ENCODE peak calls at places on chromosomes 12 and 14, in eight cellular contexts. N is fibroblast of the aortic adventitia, V is tibial nerve, P is endodermal cell, T is IMR-90, R is activated B cell treated with CpG ODN at 0.5 μM for 24 hours, X is GM12865, I is left ventricle myocardium inferior. D is an unnamed sample.
A peak's percentile ranks its signal among the peaks of the same experiment; 100 is the strongest.

GRCh38 chr12:132275110-132275531 is 54.3 kb downstream of the GALNT9 start:
- DNase-seq in N (peak; percentile 34), V (no peak), P (peak; percentile 97), T (peak; percentile 20), R (no peak), X (no peak), I (no peak), D (peak; percentile 80)

GRCh38 chr14:55097894-55098560 is 31.0 kb upstream of the LGALS3 start:
- DNase-seq in N (no peak), V (no peak), P (no peak), T (no peak), R (no peak), X (peak; percentile 96), I (no peak), D (no peak)

GRCh38 chr12:49910331-49911212 is 6.9 kb upstream of the FAIM2 start:
- DNase-seq in N (no peak), V (no peak), P (peak; percentile 90), T (no peak), R (no peak), X (no peak), I (no peak), D (no peak)

GRCh38 chr14:93717222-93717967 is 70.9 kb downstream of the PRIMA1 start:
- DNase-seq in N (no peak), V (no peak), P (peak; percentile 27), T (no peak), R (no peak), X (no peak), I (no peak), D (no peak)

GRCh38 chr12:51401020-51401419 is 9.8 kb upstream of the GALNT6 start:
- DNase-seq in N (no peak), V (no peak), P (peak; percentile 40), T (no peak), R (no peak), X (no peak), I (no peak), D (no peak)

GRCh38 chr12:87266305-87266704 is 762.9 kb downstream of the C12orf50 start:
- DNase-seq in N (no peak), V (no peak), P (no peak), T (no peak), R (no peak), X (peak; percentile 2), I (no peak), D (peak; percentile 17)

GRCh38 chr12:68733661-68734071 is 12.3 kb upstream of the SLC35E3 start:
- DNase-seq in N (peak; percentile 71), V (no peak), P (no peak), T (peak; percentile 85), R (no peak), X (no peak), I (no peak), D (no peak)

GRCh38 chr14:64293976-64294671 is at the start of gene ESR2:
- DNase-seq in N (peak; percentile 38), V (no peak), P (peak; percentile 80), T (peak; percentile 36), R (peak; percentile 60), X (peak; percentile 56), I (peak; percentile 19), D (peak; percentile 86)

GRCh38 chr12:114697246-114697716 is 13.3 kb upstream of the TBX3 start:
- DNase-seq in N (no peak), V (no peak), P (peak; percentile 68), T (no peak), R (no peak), X (no peak), I (no peak), D (no peak)

GRCh38 chr14:89730692-89731091 is 223.8 kb downstream of the EFCAB11 start:
- DNase-seq in N (no peak), V (no peak), P (no peak), T (no peak), R (no peak), X (no peak), I (no peak), D (no peak)

GRCh38 chr12:94073441-94074051 is 74.8 kb upstream of the PLXNC1 start:
- DNase-seq in N (peak; percentile 76), V (no peak), P (no peak), T (peak; percentile 21), R (no peak), X (no peak), I (peak; percentile 54), D (no peak)

GRCh38 chr12:16003460-16003859 is 92.3 kb downstream of the DERA start:
- DNase-seq in N (no peak), V (no peak), P (no peak), T (no peak), R (no peak), X (no peak), I (no peak), D (no peak)

GRCh38 chr12:104050436-104050835 is 449 bp upstream of the GLT8D2 start:
- DNase-seq in N (peak; percentile 38), V (no peak), P (no peak), T (no peak), R (no peak), X (no peak), I (no peak), D (no peak)

GRCh38 chr12:106582264-106582591 is 576 bp upstream of the RFX4 start:
- DNase-seq in N (no peak), V (no peak), P (no peak), T (no peak), R (no peak), X (no peak), I (no peak), D (no peak)

GRCh38 chr12:132329036-132329738 is at the start of gene GALNT9:
- DNase-seq in N (no peak), V (no peak), P (peak; percentile 92), T (no peak), R (no peak), X (no peak), I (no peak), D (peak; percentile 90)

GRCh38 chr14:59428581-59429012 is 36.6 kb downstream of the GPR135 start:
- DNase-seq in N (peak; percentile 82), V (no peak), P (no peak), T (peak; percentile 83), R (no peak), X (no peak), I (no peak), D (no peak)

GRCh38 chr12:104566244-104566993 is 109.7 kb downstream of the CHST11 start:
- DNase-seq in N (no peak), V (no peak), P (no peak), T (no peak), R (no peak), X (no peak), I (no peak), D (no peak)

GRCh38 chr12:79121486-79121885 is 256.9 kb downstream of the SYT1 start:
- DNase-seq in N (peak; percentile 18), V (no peak), P (peak; percentile 70), T (no peak), R (no peak), X (peak; percentile 12), I (no peak), D (no peak)
- TF ChIP-seq CTCF in N (peak; percentile 46), V (no peak), P (peak; percentile 76), T (peak; percentile 21), R (no peak), X (peak; percentile 40), I (peak; percentile 16), D (peak; percentile 53)

GRCh38 chr12:90024261-90024660 is 315.6 kb upstream of the ATP2B1 start:
- DNase-seq in N (peak; percentile 14), V (no peak), P (no peak), T (peak; percentile 42), R (no peak), X (no peak), I (no peak), D (no peak)

GRCh38 chr12:90020436-90020835 is 311.8 kb upstream of the ATP2B1 start:
- DNase-seq in N (no peak), V (no peak), P (no peak), T (no peak), R (no peak), X (no peak), I (no peak), D (no peak)

GRCh38 chr12:90023207-90023870 is 314.7 kb upstream of the ATP2B1 start:
- DNase-seq in N (no peak), V (no peak), P (no peak), T (no peak), R (no peak), X (no peak), I (no peak), D (no peak)

GRCh38 chr12:90020006-90020405 is 311.4 kb upstream of the ATP2B1 start:
- DNase-seq in N (no peak), V (no peak), P (no peak), T (peak; percentile 18), R (no peak), X (no peak), I (no peak), D (no peak)

GRCh38 chr12:90021729-90022249 is 313.2 kb upstream of the ATP2B1 start:
- DNase-seq in N (no peak), V (no peak), P (no peak), T (no peak), R (no peak), X (no peak), I (no peak), D (no peak)
- TF ChIP-seq CTCF in N (no peak), V (no peak), P (no peak), T (no peak), R (no peak), X (no peak), I (no peak), D (no peak)

DNA sequence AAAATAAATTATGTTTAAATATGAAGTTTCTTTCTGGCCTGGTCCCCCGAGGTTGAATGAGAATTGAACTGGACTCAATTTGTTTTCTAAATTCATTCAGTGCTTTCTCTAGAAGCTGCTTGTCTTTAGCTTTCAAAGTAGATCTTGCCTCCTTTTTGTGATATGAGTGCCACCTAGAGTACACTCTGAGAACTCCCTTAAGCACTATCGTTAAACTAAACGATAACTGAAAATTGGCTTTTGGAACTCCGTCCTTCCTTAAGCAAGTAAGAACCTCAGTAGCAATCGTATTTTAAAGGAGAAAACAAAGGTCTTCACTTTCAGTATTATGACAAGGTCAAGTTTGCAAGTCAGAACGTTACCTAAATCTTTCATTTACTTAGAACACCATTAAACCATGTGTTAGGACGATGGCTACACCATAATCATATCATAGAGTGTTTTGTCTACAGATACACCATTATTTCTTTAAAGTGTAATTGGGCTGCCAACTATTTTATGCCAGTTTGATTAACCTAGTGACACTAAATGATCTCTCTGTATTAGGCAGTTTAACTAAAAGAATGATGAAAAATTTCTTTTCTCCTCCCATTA is 364.8 kb downstream of the SNAPC1 start:
- DNase-seq in N (peak; percentile 76), V (no peak), P (no peak), T (peak; percentile 72), R (no peak), X (peak; percentile 65), I (no peak), D (peak; percentile 66)
- TF ChIP-seq CTCF in N (peak; percentile 85), V (peak; percentile 55), P (peak; percentile 87), T (peak; percentile 87), R (peak; percentile 91), X (peak; percentile 69), I (peak; percentile 80), D (peak; percentile 85)

DNA sequence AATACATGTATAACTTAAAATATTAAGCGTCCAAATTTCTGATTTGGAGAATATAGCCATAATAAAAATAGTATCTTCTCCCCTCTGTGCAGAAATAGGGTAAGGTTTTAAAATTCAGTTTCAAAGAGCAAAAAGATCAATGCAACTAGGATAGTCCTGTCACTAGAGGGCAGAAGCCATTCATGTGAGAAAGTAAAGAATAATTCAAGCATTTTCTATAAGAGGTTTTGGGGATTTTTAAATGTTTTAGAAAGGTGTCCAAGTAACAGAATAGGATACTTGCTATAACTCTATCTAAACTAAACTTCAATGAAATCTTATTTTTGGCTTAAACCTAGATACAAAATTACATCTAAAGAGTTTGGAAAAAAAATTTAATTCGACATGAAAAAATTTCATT is 50.3 kb downstream of the ADAMTS20 start:
- DNase-seq in N (peak; percentile 53), V (no peak), P (no peak), T (peak; percentile 34), R (no peak), X (peak; percentile 12), I (no peak), D (peak; percentile 27)
- TF ChIP-seq CTCF in N (peak; percentile 63), V (no peak), P (peak; percentile 82), T (peak; percentile 60), R (no peak), X (peak; percentile 18), I (no peak), D (peak; percentile 71)